ENCODE peak calls at places on chromosomes 12 and 14, in seven cellular contexts. R, Q, Z, J, T, H and V are unnamed samples.

GRCh38 chr12:120055231-120055630 is 61.3 kb downstream of the RAB35 start:
- DNase-seq in Z (no peak), H (no peak), R (no peak), T (no peak), Q (no peak), J (no peak), V (no peak)

GRCh38 chr12:55850893-55851292 is 8.2 kb upstream of the MMP19 start:
- DNase-seq in R (no peak), J (no peak), H (no peak), T (no peak), Z (no peak), Q (no peak), V (peak)

GRCh38 chr14:61636291-61636690 is 59.0 kb upstream of the HIF1A start:
- DNase-seq in Z (no peak), H (no peak), J (no peak), R (no peak), T (no peak), Q (no peak), V (no peak)

GRCh38 chr14:80653951-80654350 is 287.6 kb downstream of the CEP128 start:
- DNase-seq in R (no peak), J (no peak), T (no peak), Z (no peak), Q (no peak), H (no peak), V (no peak)

GRCh38 chr12:117019866-117020265 is 79.3 kb downstream of the TESC start:
- DNase-seq in J (no peak), Q (no peak), H (no peak), R (no peak), Z (no peak), T (no peak), V (no peak)

GRCh38 chr12:89621511-89621910 is 87.1 kb downstream of the ATP2B1 start:
- DNase-seq in J (no peak), Q (no peak), R (no peak), T (no peak), Z (no peak), H (peak), V (no peak)

GRCh38 chr14:78405071-78405856 is 235.1 kb downstream of the NRXN3 start:
- DNase-seq in H (peak), T (no peak), Z (no peak), J (no peak), R (no peak), Q (no peak), V (no peak)

GRCh38 chr12:117178745-117179144 is 11.5 kb downstream of the FBXO21 start:
- DNase-seq in T (no peak), Q (no peak), H (no peak), J (no peak), Z (no peak), R (no peak), V (no peak)

GRCh38 chr12:49358548-49359141 is 8.6 kb upstream of the SPATS2 start:
- DNase-seq in T (no peak), R (no peak), Q (peak), H (peak), Z (peak), J (peak), V (no peak)

GRCh38 chr12:106956048-106956935 is 585 bp downstream of the TMEM263 start:
- DNase-seq in H (peak), Z (peak), T (peak), R (peak), J (peak), Q (peak), V (peak)

GRCh38 chr12:75086086-75087038 is 123.3 kb downstream of the KCNC2 start:
- DNase-seq in T (no peak), R (no peak), H (no peak), Z (no peak), Q (no peak), J (no peak), V (no peak)
- TF ChIP-seq YY1 in T (no peak), R (no peak), H (no peak), Z (no peak), Q (no peak), J (no peak), V (no peak)

DNA sequence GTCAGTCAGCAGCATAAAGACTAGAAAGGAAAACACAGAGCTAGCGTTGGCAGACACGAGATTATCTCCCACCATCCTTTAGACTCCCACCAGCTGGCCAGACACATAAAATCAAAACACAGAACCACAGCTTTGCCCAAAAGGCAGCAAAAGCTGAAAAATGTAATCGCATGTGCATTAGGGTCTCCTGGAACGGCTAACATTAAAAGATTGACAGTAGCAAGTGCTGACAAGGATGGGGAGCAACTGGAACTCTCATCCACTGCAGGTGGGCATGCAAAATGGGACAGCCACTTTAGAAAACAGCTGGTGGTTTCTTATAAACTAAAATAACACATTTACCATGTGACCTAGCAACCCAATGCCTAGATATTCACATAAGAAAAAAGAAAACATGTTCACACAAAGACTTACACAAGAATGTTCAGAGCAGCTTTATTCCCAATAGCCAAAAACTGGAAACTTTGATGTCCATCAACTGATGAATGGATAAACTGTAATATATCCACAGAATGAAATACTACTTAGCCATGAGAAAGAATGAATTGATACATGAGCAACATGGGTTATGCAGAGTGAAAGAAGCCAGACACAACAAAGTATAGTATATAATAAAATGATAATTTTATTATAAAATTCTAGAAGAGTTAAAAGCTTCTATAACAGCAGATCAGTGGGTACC is 37.7 kb downstream of the NCOR2 start:
- DNase-seq in R (no peak), J (no peak), H (no peak), T (no peak), Q (no peak), Z (no peak), V (no peak)
- TF ChIP-seq YY1 in R (no peak), J (no peak), H (no peak), T (no peak), Q (no peak), Z (no peak), V (no peak)

GRCh38 chr12:132646850-132647249 is 28.3 kb downstream of the P2RX2 start:
- DNase-seq in T (no peak), J (no peak), R (no peak), H (no peak), Z (no peak), Q (no peak), V (no peak)
- TF ChIP-seq YY1 in T (no peak), J (no peak), R (no peak), H (no peak), Z (no peak), Q (no peak), V (no peak)

GRCh38 chr12:92029136-92029535 is 116.5 kb downstream of the BTG1 start:
- DNase-seq in T (no peak), H (no peak), J (no peak), R (no peak), Q (no peak), Z (no peak), V (no peak)

GRCh38 chr12:92032101-92032500 is 113.5 kb downstream of the BTG1 start:
- DNase-seq in H (no peak), Q (no peak), Z (no peak), J (no peak), T (no peak), R (no peak), V (no peak)

GRCh38 chr12:92032965-92033364 is 112.7 kb downstream of the BTG1 start:
- DNase-seq in Z (no peak), R (no peak), J (no peak), T (no peak), Q (no peak), H (no peak), V (no peak)

GRCh38 chr12:92029902-92030586 is 115.6 kb downstream of the BTG1 start:
- DNase-seq in R (no peak), T (no peak), J (no peak), H (no peak), Z (no peak), Q (no peak), V (no peak)

DNA sequence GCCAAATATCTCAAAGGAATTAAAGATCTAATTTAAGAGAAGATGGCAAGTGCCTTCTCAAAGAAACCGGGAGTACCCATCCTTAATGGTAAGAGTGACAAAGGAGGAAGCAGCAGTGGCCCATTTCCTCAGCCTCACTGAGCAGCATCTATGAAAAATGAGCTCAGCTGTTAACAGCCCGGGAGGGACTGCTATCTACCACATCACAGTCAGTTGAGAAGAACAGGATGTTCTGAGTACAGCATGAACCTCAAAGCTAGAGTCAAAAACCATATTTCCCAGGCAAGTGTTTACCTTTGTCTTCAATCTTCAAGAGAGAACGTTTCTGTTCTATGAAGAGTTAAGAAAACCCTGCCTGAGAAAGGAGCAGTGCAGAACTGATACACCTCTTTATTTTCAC is 115.0 kb downstream of the BTG1 start:
- DNase-seq in R (no peak), Q (no peak), J (no peak), H (no peak), Z (no peak), T (peak), V (no peak)
- TF ChIP-seq YY1 in R (no peak), Q (no peak), J (no peak), H (no peak), Z (no peak), T (peak), V (no peak)

DNA sequence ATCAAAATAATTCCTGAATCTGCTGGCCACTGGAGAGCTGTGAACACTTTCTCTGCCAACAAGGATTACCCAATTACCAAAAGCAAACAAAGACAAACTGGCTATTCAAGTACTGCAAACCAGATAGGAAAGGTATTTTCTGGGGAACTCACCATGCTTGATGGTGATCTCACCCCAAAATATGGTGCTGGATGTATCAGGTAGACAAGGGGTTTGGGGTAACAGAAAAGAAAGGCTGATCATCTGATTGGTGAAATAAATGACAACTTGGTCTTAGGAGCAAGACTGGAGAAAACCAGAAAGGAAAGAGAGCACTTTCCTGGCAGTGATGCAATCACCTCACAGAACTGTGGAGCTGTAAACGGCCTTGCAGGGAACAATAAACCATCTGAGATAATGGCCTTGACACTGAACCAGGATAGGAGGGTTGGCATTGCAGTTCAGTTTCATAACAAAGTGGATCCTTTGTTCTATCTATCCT is 31.0 kb upstream of the NPFF start:
- DNase-seq in J (no peak), H (no peak), Q (no peak), Z (peak), R (no peak), T (no peak), V (no peak)
- TF ChIP-seq YY1 in J (no peak), H (no peak), Q (no peak), Z (no peak), R (no peak), T (no peak), V (no peak)

GRCh38 chr12:108390495-108391203 is 51.5 kb upstream of the CMKLR1 start:
- DNase-seq in T (no peak), Z (no peak), J (no peak), Q (no peak), H (no peak), R (no peak), V (peak)

GRCh38 chr12:108399514-108399913 is 60.4 kb upstream of the CMKLR1 start:
- DNase-seq in H (no peak), T (no peak), R (no peak), J (no peak), Z (no peak), Q (no peak), V (no peak)

GRCh38 chr12:108392284-108392683 is 53.2 kb upstream of the CMKLR1 start:
- DNase-seq in Z (no peak), J (no peak), Q (no peak), H (peak), T (no peak), R (no peak), V (no peak)

GRCh38 chr12:108389544-108389943 is 50.4 kb upstream of the CMKLR1 start:
- DNase-seq in Z (no peak), J (no peak), R (no peak), T (no peak), H (no peak), Q (no peak), V (no peak)

DNA sequence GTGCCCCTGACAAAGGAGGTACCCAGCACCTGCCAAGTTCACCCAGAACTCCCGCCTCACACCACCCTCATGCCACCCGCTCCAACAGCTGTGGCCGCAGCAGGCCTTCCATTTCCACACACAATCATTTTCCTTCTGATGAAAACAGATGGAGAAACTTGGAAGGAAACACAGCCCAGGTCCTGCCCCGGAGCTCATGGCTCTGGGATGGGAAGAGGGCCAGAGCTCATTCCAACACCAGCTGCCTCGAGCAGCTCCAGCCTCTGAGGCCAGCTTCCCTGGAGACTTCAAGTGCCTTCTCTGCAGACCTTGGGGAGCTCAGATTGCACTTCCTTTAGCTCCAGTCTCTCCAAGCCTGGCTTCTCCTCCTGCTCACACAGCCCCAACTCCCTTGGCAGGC is 55.1 kb upstream of the CMKLR1 start:
- DNase-seq in Z (no peak), Q (no peak), T (no peak), J (no peak), R (no peak), H (no peak), V (no peak)
- TF ChIP-seq YY1 in Z (no peak), Q (no peak), T (no peak), J (no peak), R (no peak), H (no peak), V (no peak)